ENCODE peak calls at places on chromosomes 6 and 20, in four cellular contexts. T, I, C and G are unnamed samples.

GRCh38 chr6:74578339-74578738 is 627.5 kb downstream of the COL12A1 start:
- DNase-seq in I (no peak), C (no peak), T (no peak), G (peak; percentile 96)

GRCh38 chr6:145261758-145262157 is 473.6 kb downstream of the EPM2A start:
- DNase-seq in C (no peak), I (no peak), T (no peak), G (no peak)

GRCh38 chr20:63316502-63316921 is 23.5 kb downstream of the COL20A1 start:
- DNase-seq in C (no peak), I (no peak), T (no peak), G (no peak)

GRCh38 chr6:43171284-43172126 is 436 bp downstream of the SRF start:
- DNase-seq in I (no peak), T (no peak), C (peak; percentile 35), G (no peak)

GRCh38 chr6:157563611-157564284 is 182.8 kb downstream of the ZDHHC14 start:
- DNase-seq in C (no peak), I (no peak), T (no peak), G (no peak)

GRCh38 chr6:53524455-53524815 is 20.5 kb downstream of the GCLC start:
- DNase-seq in T (no peak), I (no peak), C (no peak), G (no peak)

GRCh38 chr6:44053760-44054556 is 73.3 kb downstream of the MRPL14 start:
- DNase-seq in I (no peak), T (no peak), C (no peak), G (no peak)

GRCh38 chr6:32581275-32582095 is 8.2 kb downstream of the HLA-DRB1 start:
- DNase-seq in T (no peak), I (no peak), C (no peak), G (no peak)

GRCh38 chr6:44297063-44298038 is 15.8 kb downstream of the AARS2 start:
- DNase-seq in C (peak; percentile 41), I (peak; percentile 56), T (peak; percentile 30), G (no peak)

GRCh38 chr20:10423735-10424134 is 10.3 kb downstream of the MKKS start:
- DNase-seq in I (no peak), C (no peak), T (no peak), G (no peak)

GRCh38 chr20:5919634-5920544 is 30.4 kb downstream of the TRMT6 start:
- DNase-seq in C (no peak), I (no peak), T (no peak), G (no peak)

GRCh38 chr6:10630178-10630577 is 64.2 kb downstream of the C6orf52 start:
- DNase-seq in C (no peak), I (no peak), T (no peak), G (no peak)

GRCh38 chr6:147190556-147190955 is 13.7 kb upstream of the STXBP5 start:
- DNase-seq in T (no peak), I (no peak), C (no peak), G (no peak)

GRCh38 chr6:101294676-101295075 is 98.8 kb upstream of the GRIK2 start:
- DNase-seq in I (no peak), C (no peak), T (no peak), G (no peak)

GRCh38 chr6:158628542-158628941 is 16.0 kb downstream of the DYNLT1 start:
- DNase-seq in I (no peak), C (no peak), T (no peak), G (no peak)

GRCh38 chr20:37897008-37897548 is 5.8 kb upstream of the VSTM2L start:
- DNase-seq in I (peak; percentile 52), T (no peak), C (no peak), G (no peak)

GRCh38 chr20:62983210-62983609 is 23.6 kb downstream of the BHLHE23 start:
- DNase-seq in T (no peak), I (no peak), C (no peak), G (no peak)

GRCh38 chr20:19129306-19129705 is 83.1 kb upstream of the SLC24A3 start:
- DNase-seq in I (no peak), C (no peak), T (no peak), G (no peak)

GRCh38 chr6:106959985-106960384 is 14.5 kb downstream of the CD24 start:
- DNase-seq in T (no peak), C (no peak), I (no peak), G (no peak)

GRCh38 chr6:43144879-43145278 is 26.2 kb upstream of the SRF start:
- DNase-seq in T (no peak), I (no peak), C (no peak), G (no peak)

GRCh38 chr6:25872804-25873203 is 1.2 kb downstream of the SLC17A3 start:
- DNase-seq in I (no peak), C (no peak), T (no peak), G (no peak)

GRCh38 chr6:40509163-40509562 is 78.0 kb downstream of the LRFN2 start:
- DNase-seq in I (no peak), C (no peak), T (no peak), G (no peak)

GRCh38 chr6:11609324-11610071 is 71.9 kb downstream of the TMEM170B start:
- DNase-seq in T (no peak), C (no peak), I (no peak), G (peak; percentile 99)

GRCh38 chr6:142735182-142735581 is 209.8 kb downstream of the HIVEP2 start:
- DNase-seq in I (no peak), T (no peak), C (no peak), G (no peak)

GRCh38 chr20:1130849-1131248 is 12.4 kb downstream of the PSMF1 start:
- DNase-seq in I (no peak), T (no peak), C (no peak), G (no peak)

GRCh38 chr20:62364911-62365736 is 2.0 kb downstream of the LAMA5 start:
- DNase-seq in C (no peak), T (no peak), I (no peak), G (no peak)

GRCh38 chr6:68427630-68428029 is 207.5 kb upstream of the ADGRB3 start:
- DNase-seq in I (no peak), T (no peak), C (no peak), G (no peak)